ENCODE peak calls at places on chromosomes 5 and 9, in eight cellular contexts. D is stomach; V is mucosa of gallbladder; X is naive thymus-derived CD4-positive, alpha-beta T cell; J is HEK293T; K is hypothalamus; T is AG10803; N is amygdala. R is an unnamed sample.
A peak's percentile ranks its signal among the peaks of the same experiment; 100 is the strongest.

GRCh38 chr9:127741831-127742434 is 6.8 kb upstream of the TOR2A start:
- DNase-seq in V (peak; percentile 72), X (no peak), J (peak; percentile 53), N (peak; percentile 34), D (peak; percentile 62), T (peak; percentile 51), K (peak; percentile 62), R (no peak)

GRCh38 chr5:14305045-14305444 is 161.9 kb downstream of the TRIO start:
- DNase-seq in D (no peak), T (peak; percentile 57), J (no peak), X (no peak), V (peak; percentile 13), K (no peak), N (no peak), R (no peak)

GRCh38 chr5:15105799-15106393 is 234.3 kb upstream of the ANKH start:
- DNase-seq in V (peak; percentile 39), J (peak; percentile 61), D (peak; percentile 37), N (no peak), T (peak; percentile 59), X (no peak), K (no peak), R (no peak)

GRCh38 chr5:62521319-62521718 is 57.3 kb upstream of the LRRC70 start:
- DNase-seq in D (no peak), N (no peak), X (no peak), K (no peak), V (no peak), J (no peak), T (no peak), R (no peak)

GRCh38 chr5:133859073-133859472 is 109.4 kb downstream of the C5orf15 start:
- DNase-seq in V (no peak), N (no peak), J (no peak), K (no peak), X (no peak), T (no peak), D (peak; percentile 21), R (peak; percentile 34)

GRCh38 chr9:93262537-93263310 is 78.8 kb downstream of the WNK2 start:
- DNase-seq in X (no peak), K (no peak), V (peak; percentile 10), N (no peak), J (no peak), D (peak; percentile 70), T (no peak), R (no peak)

GRCh38 chr5:163496286-163496685 is 9.1 kb upstream of the MAT2B start:
- DNase-seq in K (no peak), D (no peak), V (no peak), N (no peak), X (no peak), T (peak; percentile 20), J (no peak), R (no peak)

GRCh38 chr5:88390007-88390385 is 121.4 kb upstream of the TMEM161B start:
- DNase-seq in N (no peak), X (no peak), J (peak; percentile 12), V (no peak), T (no peak), D (no peak), K (no peak), R (no peak)

GRCh38 chr5:76083555-76084495 is 642 bp downstream of the SV2C start:
- DNase-seq in V (no peak), N (no peak), K (no peak), X (no peak), T (no peak), J (peak; percentile 33), D (no peak), R (no peak)

GRCh38 chr5:177362102-177362868 is 4.6 kb downstream of the RGS14 start:
- DNase-seq in D (peak; percentile 40), V (no peak), X (no peak), N (no peak), T (no peak), J (no peak), K (no peak), R (no peak)

GRCh38 chr5:11528720-11529119 is 375.5 kb downstream of the CTNND2 start:
- DNase-seq in D (no peak), J (no peak), N (no peak), T (no peak), K (no peak), X (no peak), V (no peak), R (no peak)

GRCh38 chr9:91577540-91577939 is 153.9 kb upstream of the NFIL3 start:
- DNase-seq in X (no peak), T (no peak), V (no peak), D (no peak), N (no peak), J (no peak), K (no peak), R (no peak)

GRCh38 chr5:80229902-80230255 is 26.0 kb downstream of the SERINC5 start:
- DNase-seq in D (no peak), T (no peak), V (peak; percentile 27), K (no peak), N (no peak), J (no peak), X (no peak), R (no peak)

GRCh38 chr5:55896663-55897062 is 45.5 kb downstream of the IL31RA start:
- DNase-seq in J (no peak), K (no peak), N (no peak), T (peak; percentile 62), D (no peak), X (no peak), V (no peak), R (no peak)

GRCh38 chr5:90940227-90940995 is 381.8 kb downstream of the ADGRV1 start:
- DNase-seq in K (peak; percentile 0), V (peak; percentile 59), N (no peak), X (peak; percentile 27), D (no peak), J (peak; percentile 24), T (peak; percentile 10), R (peak; percentile 78)

GRCh38 chr5:147509041-147509709 is 693 bp downstream of the DPYSL3 start:
- DNase-seq in D (no peak), J (no peak), N (peak; percentile 22), T (peak; percentile 17), K (no peak), X (no peak), V (no peak), R (no peak)

GRCh38 chr9:111481885-111482636 is 2.1 kb downstream of the ECPAS start:
- DNase-seq in V (no peak), D (no peak), N (no peak), T (peak; percentile 32), X (no peak), K (no peak), J (peak; percentile 41), R (no peak)

GRCh38 chr9:111866976-111867375 is 29.6 kb upstream of the UGCG start:
- DNase-seq in X (no peak), V (no peak), J (no peak), T (peak; percentile 70), D (no peak), K (no peak), N (no peak), R (no peak)

GRCh38 chr5:72658767-72659540 is 151.7 kb upstream of the ZNF366 start:
- DNase-seq in K (no peak), J (no peak), N (no peak), X (no peak), D (no peak), T (peak; percentile 57), V (no peak), R (no peak)

GRCh38 chr9:136901516-136902258 is 15.4 kb downstream of the TRAF2 start:
- DNase-seq in X (peak; percentile 29), T (peak; percentile 44), D (peak; percentile 57), K (no peak), V (peak; percentile 38), N (no peak), J (no peak), R (peak; percentile 80)

GRCh38 chr9:98215266-98215665 is 22.8 kb upstream of the CORO2A start:
- DNase-seq in T (no peak), N (no peak), X (no peak), J (no peak), V (no peak), K (no peak), D (no peak), R (no peak)

GRCh38 chr5:75342836-75343235 is 5.8 kb downstream of the HMGCR start:
- DNase-seq in X (no peak), N (no peak), T (no peak), V (no peak), K (no peak), J (no peak), D (no peak), R (no peak)

GRCh38 chr5:38378579-38378978 is 120.2 kb downstream of the EGFLAM start:
- DNase-seq in J (no peak), N (no peak), X (no peak), D (no peak), V (no peak), K (no peak), T (no peak), R (no peak)

GRCh38 chr5:172179032-172179989 is 8.7 kb downstream of the STK10 start:
- DNase-seq in N (no peak), J (no peak), K (no peak), T (no peak), V (no peak), D (no peak), X (peak; percentile 67), R (peak; percentile 82)

GRCh38 chr9:90421786-90422185 is 220.8 kb downstream of the DIRAS2 start:
- DNase-seq in T (no peak), K (no peak), D (no peak), J (no peak), N (no peak), X (no peak), V (no peak), R (no peak)

GRCh38 chr9:16871358-16872151 is 1.1 kb upstream of the BNC2 start:
- DNase-seq in N (no peak), J (peak; percentile 21), K (peak; percentile 30), X (no peak), V (peak; percentile 22), T (peak; percentile 85), D (peak; percentile 35), R (peak; percentile 77)

GRCh38 chr5:151954271-151954670 is 29.6 kb upstream of the GLRA1 start:
- DNase-seq in V (no peak), D (no peak), K (no peak), N (no peak), T (no peak), X (no peak), J (no peak), R (no peak)

GRCh38 chr9:94983552-94983951 is 257.1 kb downstream of the AOPEP start:
- DNase-seq in D (no peak), K (no peak), T (no peak), J (no peak), N (no peak), V (peak; percentile 25), X (no peak), R (no peak)

GRCh38 chr5:21895766-21896165 is 957.4 kb downstream of the CDH12 start:
- DNase-seq in T (no peak), X (no peak), N (no peak), V (no peak), K (no peak), J (no peak), D (no peak), R (no peak)

GRCh38 chr9:14812806-14813205 is 90.3 kb upstream of the CER1 start:
- DNase-seq in V (no peak), X (no peak), N (no peak), K (no peak), D (no peak), J (no peak), T (no peak), R (no peak)

GRCh38 chr5:172795401-172795977 is 24.5 kb upstream of the DUSP1 start:
- DNase-seq in K (no peak), X (no peak), D (peak; percentile 72), J (no peak), V (peak; percentile 90), N (no peak), T (peak; percentile 99), R (no peak)

GRCh38 chr5:170327802-170328201 is 30.2 kb upstream of the LCP2 start:
- DNase-seq in N (no peak), J (no peak), K (no peak), X (no peak), T (no peak), V (no peak), D (no peak), R (no peak)

GRCh38 chr5:66891184-66891925 is 295.2 kb downstream of the MAST4 start:
- DNase-seq in N (no peak), J (no peak), V (no peak), X (no peak), D (no peak), T (no peak), K (no peak), R (no peak)

GRCh38 chr9:93958875-93959682 is 3.9 kb upstream of the BARX1 start:
- DNase-seq in J (no peak), D (no peak), T (peak; percentile 19), X (no peak), V (no peak), K (no peak), N (no peak), R (peak; percentile 56)

R was measured in natural killer cell treated with Interleukin-12 subunit alpha and Interleukin-12 subunit beta and Interleukin-15 and Interleukin-18, amount 100 ng/mL, for 72 hours.